ENCODE peak calls at places on chromosomes 13 and 19, in nine cellular contexts. R is GM12865, P is epithelial cell of esophagus, M is tibial artery, H is body of pancreas, O is foreskin keratinocyte, T is bronchial epithelial cell, N is esophagus muscularis mucosa, E is lung. A is an unnamed sample.

GRCh38 chr19:46828484-46828883 is 22.2 kb downstream of the AP2S1 start:
- DNase-seq in T (no peak), P (no peak), H (no peak), N (no peak), E (no peak), O (no peak), R (no peak), M (no peak), A (no peak)

GRCh38 chr13:105663182-105663581 is 872.3 kb downstream of the EFNB2 start:
- DNase-seq in H (no peak), E (no peak), R (no peak), O (no peak), N (no peak), T (no peak), P (no peak), M (no peak), A (no peak)

GRCh38 chr19:57269515-57270250 is 10.6 kb upstream of the ZNF460 start:
- DNase-seq in O (peak), E (peak), R (peak), N (no peak), H (no peak), T (peak), P (peak), M (no peak), A (peak)

GRCh38 chr13:83691966-83692365 is 190.3 kb downstream of the SLITRK1 start:
- DNase-seq in O (no peak), T (no peak), R (no peak), M (no peak), P (no peak), E (no peak), N (no peak), H (no peak), A (no peak)

GRCh38 chr13:101939370-101939769 is 462.5 kb downstream of the FGF14 start:
- DNase-seq in P (no peak), T (no peak), H (no peak), N (no peak), E (no peak), R (no peak), M (no peak), O (no peak), A (no peak)

GRCh38 chr19:13091400-13092161 is 11.1 kb downstream of the LYL1 start:
- DNase-seq in T (peak), R (no peak), O (no peak), H (no peak), E (no peak), M (peak), P (no peak), N (no peak), A (peak)

GRCh38 chr13:30396434-30397075 is 25.7 kb upstream of the UBE2L5 start:
- DNase-seq in H (no peak), O (no peak), N (no peak), T (peak), M (no peak), R (no peak), P (peak), E (no peak), A (no peak)

GRCh38 chr19:29376855-29377354 is 148.9 kb upstream of the VSTM2B start:
- DNase-seq in M (no peak), O (no peak), N (peak), P (no peak), H (no peak), R (no peak), E (peak), T (no peak), A (peak)

GRCh38 chr19:50877338-50877737 is 4.1 kb downstream of the KLK2 start:
- DNase-seq in O (no peak), M (no peak), H (no peak), P (no peak), R (no peak), N (no peak), E (no peak), T (no peak), A (no peak)

GRCh38 chr13:58949646-58950045 is 1214.1 kb downstream of the DIAPH3 start:
- DNase-seq in P (no peak), O (no peak), E (no peak), N (no peak), T (no peak), H (no peak), M (no peak), R (no peak), A (no peak)

GRCh38 chr19:53594811-53595509 is 36.8 kb upstream of the DPRX start:
- DNase-seq in N (no peak), P (no peak), O (no peak), H (no peak), E (no peak), R (no peak), T (no peak), M (no peak), A (no peak)

GRCh38 chr19:54216869-54217268 is 5.9 kb downstream of the LILRB3 start:
- DNase-seq in H (no peak), T (no peak), E (no peak), R (no peak), O (no peak), P (no peak), M (no peak), N (no peak), A (no peak)

GRCh38 chr19:35248310-35249145 is at the start of gene LSR:
- DNase-seq in H (peak), T (peak), M (no peak), P (peak), N (peak), E (peak), R (peak), O (peak), A (peak)

GRCh38 chr19:43672061-43672679 is 2.2 kb upstream of the PLAUR start:
- DNase-seq in M (no peak), E (no peak), T (no peak), H (no peak), N (no peak), O (no peak), R (no peak), P (no peak), A (no peak)

GRCh38 chr13:40149611-40150283 is 494.3 kb downstream of the COG6 start:
- DNase-seq in R (no peak), P (peak), O (no peak), E (no peak), N (no peak), H (no peak), M (peak), T (peak), A (no peak)

GRCh38 chr13:50129923-50130685 is 114.9 kb downstream of the KCNRG start:
- DNase-seq in E (no peak), M (peak), N (peak), T (no peak), R (peak), O (no peak), H (no peak), P (peak), A (no peak)

GRCh38 chr13:78674638-78675037 is 15.7 kb upstream of the OBI1 start:
- DNase-seq in M (no peak), R (no peak), H (no peak), P (no peak), T (no peak), E (no peak), N (no peak), O (no peak), A (no peak)

GRCh38 chr19:39370735-39371134 is 20.2 kb downstream of the PAF1 start:
- DNase-seq in N (no peak), E (no peak), O (no peak), R (no peak), T (peak), M (no peak), H (no peak), P (peak), A (no peak)

GRCh38 chr13:25771641-25772478 is 280.0 kb downstream of the SHISA2 start:
- DNase-seq in P (peak), H (no peak), E (no peak), O (peak), R (no peak), M (no peak), N (no peak), T (no peak), A (no peak)

GRCh38 chr13:42255854-42256253 is 16.1 kb upstream of the AKAP11 start:
- DNase-seq in R (no peak), E (no peak), N (no peak), P (peak), H (no peak), M (no peak), O (peak), T (peak), A (no peak)

GRCh38 chr19:20503536-20503935 is 62.0 kb downstream of the ZNF737 start:
- DNase-seq in T (peak), H (no peak), N (no peak), O (peak), M (no peak), P (peak), R (no peak), E (peak), A (no peak)

GRCh38 chr19:53463263-53463662 is 4.3 kb upstream of the ZNF813 start:
- DNase-seq in N (no peak), T (no peak), M (no peak), R (no peak), O (no peak), E (peak), H (peak), P (no peak), A (no peak)

GRCh38 chr13:27619093-27619705 is 1.1 kb downstream of the LNX2 start:
- DNase-seq in E (no peak), O (no peak), N (no peak), M (no peak), R (no peak), P (peak), H (peak), T (peak), A (no peak)

DNA sequence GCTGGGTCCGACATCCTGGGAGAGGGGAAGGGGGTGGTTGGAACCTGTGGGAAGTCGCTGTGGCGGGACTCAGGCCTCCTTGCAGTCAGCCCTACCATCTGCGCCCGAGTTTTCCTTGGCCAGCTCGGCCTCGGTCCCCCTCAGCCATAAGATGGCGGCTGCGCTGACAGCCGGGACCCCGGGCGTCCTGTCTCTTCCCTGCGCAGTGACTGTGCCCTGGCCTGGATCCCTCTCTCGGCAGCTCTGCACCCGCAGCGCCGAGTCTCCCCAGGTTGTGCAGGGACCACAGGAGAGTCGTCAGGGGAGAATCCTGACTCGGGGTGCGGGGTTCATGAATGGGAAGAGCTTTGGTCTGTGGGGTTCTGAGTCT is 345 bp downstream of the ZNF257 start:
- DNase-seq in M (no peak), R (no peak), E (no peak), O (no peak), N (no peak), H (no peak), T (no peak), P (peak), A (no peak)
- TF ChIP-seq CTCF in M (no peak), R (no peak), E (no peak), O (no peak), N (no peak), H (no peak), T (no peak), P (no peak), A (no peak)

DNA sequence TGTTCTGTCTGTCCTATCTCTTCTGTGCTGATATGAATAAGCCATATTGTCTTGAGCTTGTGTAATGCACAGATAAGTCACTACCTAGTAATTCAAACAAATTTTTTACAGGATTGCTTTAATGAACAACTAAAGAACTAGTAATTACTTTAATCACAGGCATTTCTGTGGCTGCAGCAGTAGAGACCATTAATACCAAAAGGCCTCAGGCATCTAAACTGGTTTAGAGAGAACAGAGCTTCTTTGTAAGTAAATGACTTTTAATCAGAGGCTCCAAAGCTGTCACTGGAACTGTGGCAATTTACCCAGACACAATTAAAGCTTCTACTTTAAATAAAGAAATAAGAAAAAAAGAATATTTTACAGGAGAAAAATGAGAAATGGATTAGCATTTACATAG is 122.1 kb upstream of the FREM2 start:
- DNase-seq in N (no peak), T (no peak), M (no peak), E (no peak), O (no peak), P (peak), H (no peak), R (no peak), A (no peak)
- TF ChIP-seq CTCF in N (no peak), T (no peak), M (no peak), E (no peak), O (no peak), P (no peak), H (no peak), R (no peak), A (no peak)

GRCh38 chr13:37068962-37069361 is 9.5 kb upstream of the SUPT20H start:
- DNase-seq in O (no peak), N (no peak), R (no peak), E (no peak), M (no peak), P (no peak), T (no peak), H (no peak), A (no peak)
- TF ChIP-seq CTCF in O (peak), N (no peak), R (peak), E (no peak), M (no peak), P (no peak), T (no peak), H (peak), A (peak)

GRCh38 chr19:37778613-37779138 is 710 bp downstream of the ZNF573 start:
- DNase-seq in T (peak), R (no peak), H (no peak), N (no peak), E (no peak), P (peak), M (no peak), O (peak), A (no peak)

DNA sequence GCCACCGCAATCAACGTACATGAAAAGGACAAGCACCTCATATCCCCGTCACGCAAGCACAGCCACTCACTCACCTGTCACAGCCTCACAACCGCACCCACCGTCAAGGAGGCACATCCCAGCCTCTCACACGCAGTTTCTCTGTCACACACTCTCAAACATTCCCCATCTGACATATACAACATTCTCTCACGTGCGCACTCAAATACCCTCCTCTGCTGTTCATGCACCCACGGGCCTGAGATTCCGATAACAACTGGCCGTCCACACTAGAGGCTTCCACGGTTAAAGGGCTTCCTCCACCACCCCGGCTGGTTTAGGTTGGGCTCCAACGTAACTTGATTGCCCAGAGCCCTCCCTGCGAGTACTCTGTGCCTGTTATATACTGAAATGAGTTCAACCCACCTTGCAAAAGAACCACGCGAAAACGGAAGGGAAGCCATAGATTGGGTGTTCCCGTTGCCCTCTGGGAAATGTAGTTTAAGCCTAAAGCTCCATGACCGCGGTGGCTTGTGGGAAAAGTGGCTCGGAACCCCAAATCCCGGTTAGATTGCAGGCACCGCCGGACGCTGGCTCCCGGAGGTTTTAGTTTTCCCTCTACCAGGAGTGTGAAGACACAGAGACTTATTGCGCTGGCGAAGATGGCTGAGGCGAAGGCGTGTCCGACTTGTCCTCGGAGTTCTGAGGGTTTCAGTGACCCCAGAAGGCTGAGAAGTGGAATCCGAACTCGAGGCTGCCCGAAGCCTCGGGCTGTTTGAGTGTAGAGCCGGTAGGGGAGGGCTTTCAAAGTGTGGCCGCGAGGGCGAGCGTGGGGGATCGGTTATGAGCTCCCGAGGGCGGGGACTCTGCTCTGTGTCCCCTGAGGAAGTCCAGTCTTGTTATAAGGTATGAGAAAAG is at the start of gene ZNF573:
- DNase-seq in M (peak), P (peak), O (peak), T (peak), E (peak), H (peak), N (peak), R (peak), A (peak)
- TF ChIP-seq CTCF in M (peak), P (peak), O (peak), T (peak), E (no peak), H (no peak), N (peak), R (no peak), A (no peak)

DNA sequence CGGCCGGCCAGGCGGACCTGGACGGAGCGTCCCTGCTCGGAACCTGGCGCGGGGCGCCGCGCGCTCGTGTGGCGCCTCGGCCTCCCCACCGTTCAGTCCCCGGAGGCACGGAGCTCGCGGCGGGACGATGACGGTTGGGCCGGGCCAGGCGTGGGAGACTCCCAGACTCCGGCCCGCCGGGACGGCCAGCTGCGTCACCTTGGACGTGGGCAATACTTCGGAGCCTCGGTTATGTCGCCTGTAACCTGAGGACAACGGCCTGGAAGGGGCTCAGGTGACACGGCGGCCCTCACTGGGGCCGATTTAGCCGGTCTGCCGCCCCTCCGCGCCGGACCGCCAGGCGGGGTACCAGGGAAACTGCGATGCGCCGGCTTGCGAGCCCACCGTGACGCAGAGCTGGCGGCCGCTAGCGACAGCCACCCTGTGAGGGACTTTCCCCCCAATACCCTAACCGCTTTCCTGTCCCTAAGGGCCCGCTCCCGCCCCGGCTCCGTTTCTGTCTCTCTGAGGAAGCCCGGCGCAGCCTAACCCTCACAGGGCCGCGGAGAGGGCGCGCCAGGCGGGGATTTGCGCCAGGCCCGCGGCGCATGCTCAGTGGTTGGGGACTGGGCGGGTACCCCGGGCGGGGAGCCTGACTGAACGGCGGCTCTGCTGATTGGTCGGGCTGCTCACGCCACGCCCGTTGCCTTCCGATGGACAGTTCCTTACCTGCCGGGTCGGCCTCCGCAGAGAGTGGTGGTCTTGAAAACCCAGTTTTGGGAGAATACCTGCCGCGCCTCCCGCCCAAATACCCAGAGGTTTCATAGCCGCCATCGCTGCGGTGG is 109.5 kb upstream of the DOCK9 start:
- DNase-seq in E (peak), M (peak), R (peak), T (peak), N (peak), H (peak), O (peak), P (peak), A (peak)
- TF ChIP-seq CTCF in E (no peak), M (peak), R (no peak), T (peak), N (peak), H (no peak), O (peak), P (peak), A (peak)

GRCh38 chr19:45094158-45094557 is 1.2 kb downstream of the PPP1R37 start:
- DNase-seq in O (no peak), M (no peak), T (no peak), R (no peak), E (no peak), H (no peak), N (no peak), P (no peak), A (no peak)

GRCh38 chr19:45092747-45093678 is at the start of gene PPP1R37:
- DNase-seq in P (peak), O (peak), H (peak), R (peak), N (peak), E (peak), T (peak), M (peak), A (peak)

GRCh38 chr19:45090034-45090433 is 2.9 kb upstream of the PPP1R37 start:
- DNase-seq in M (no peak), E (no peak), H (no peak), P (no peak), O (no peak), R (no peak), T (no peak), N (no peak), A (no peak)

GRCh38 chr19:45090598-45090997 is 2.4 kb upstream of the PPP1R37 start:
- DNase-seq in H (no peak), E (no peak), M (no peak), T (no peak), N (no peak), P (no peak), R (no peak), O (no peak), A (no peak)

DNA sequence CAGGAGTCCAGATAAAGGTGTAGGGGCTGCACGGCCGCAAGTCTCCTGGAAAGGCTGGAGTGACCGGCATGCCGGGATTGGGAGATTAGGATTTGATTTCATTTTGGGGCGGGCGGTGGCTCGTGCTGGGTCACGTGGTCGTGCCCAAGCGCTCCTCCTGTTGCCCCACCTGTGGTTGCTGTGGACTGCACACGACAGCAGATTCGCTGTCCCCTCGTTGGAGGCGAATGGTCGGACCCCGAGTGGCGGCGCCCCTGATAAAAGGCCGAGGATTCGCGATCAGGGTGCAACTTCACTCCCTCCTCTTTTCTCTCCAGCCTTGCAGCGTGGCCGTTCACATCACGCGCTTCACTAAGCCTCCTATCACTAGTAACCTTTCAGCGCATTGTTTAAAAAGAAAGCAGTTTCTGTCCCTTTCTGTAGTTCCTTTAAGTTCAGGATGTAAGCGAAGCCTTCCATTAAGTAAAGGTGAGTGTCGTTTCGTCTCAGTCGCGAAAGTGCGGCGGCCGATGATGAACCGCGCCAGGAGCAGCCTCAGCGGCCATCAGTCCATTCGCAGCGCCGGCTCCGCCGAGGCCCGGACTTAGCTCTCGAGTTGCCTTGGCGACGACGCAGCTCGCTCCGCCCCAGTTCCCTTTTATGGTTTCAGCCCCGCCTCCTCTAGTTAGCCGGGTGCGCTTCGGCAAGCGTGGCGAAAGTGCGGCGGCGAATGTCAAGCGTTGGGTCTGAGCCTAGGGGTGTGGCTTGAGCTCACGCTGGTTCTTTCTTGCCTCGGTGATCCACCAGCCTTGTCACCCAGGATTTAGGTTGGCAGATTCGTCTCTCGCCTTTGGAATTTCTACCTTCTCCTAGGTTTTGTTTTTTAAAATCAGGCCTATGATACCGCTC is 1.7 kb upstream of the PPP1R37 start:
- DNase-seq in H (peak), M (peak), P (peak), R (peak), N (peak), T (peak), E (peak), O (peak), A (peak)
- TF ChIP-seq CTCF in H (no peak), M (no peak), P (no peak), R (no peak), N (no peak), T (no peak), E (no peak), O (no peak), A (no peak)

A was measured in osteocyte.